ENCODE peak calls at places on chromosome 16, in four cellular contexts. T is K562, W is HepG2, Q is HCT116. P is an unnamed sample.

GRCh38 chr16:72989203-72989991 is 58.5 kb downstream of the ZFHX3 start:
- DNase-seq in T (no peak), W (no peak), Q (peak; percentile 40), P (no peak)

GRCh38 chr16:83969771-83970429 is 1.9 kb downstream of the NECAB2 start:
- DNase-seq in T (no peak), W (no peak), Q (no peak), P (no peak)

GRCh38 chr16:2675714-2676113 is 6.6 kb upstream of the KCTD5 start:
- DNase-seq in T (no peak), W (no peak), Q (peak; percentile 68), P (no peak)

GRCh38 chr16:27432600-27432957 is 30.6 kb downstream of the IL21R start:
- DNase-seq in T (no peak), W (no peak), Q (no peak), P (no peak)

GRCh38 chr16:78310196-78310595 is 210.7 kb downstream of the WWOX start:
- DNase-seq in T (no peak), W (no peak), Q (no peak), P (no peak)

GRCh38 chr16:74650966-74651567 is 15.6 kb downstream of the RFWD3 start:
- DNase-seq in T (no peak), W (peak; percentile 25), Q (peak; percentile 2), P (no peak)

GRCh38 chr16:78684655-78685400 is 585.4 kb downstream of the WWOX start:
- DNase-seq in T (no peak), W (no peak), Q (no peak), P (no peak)

GRCh38 chr16:46830417-46830901 is 521 bp downstream of the C16orf87 start:
- DNase-seq in T (no peak), W (no peak), Q (no peak), P (no peak)

GRCh38 chr16:70635356-70636016 is 10.9 kb upstream of the IL34 start:
- DNase-seq in T (no peak), W (no peak), Q (no peak), P (no peak)

GRCh38 chr16:51392651-51393187 is 241.6 kb upstream of the SALL1 start:
- DNase-seq in T (no peak), W (no peak), Q (no peak), P (peak; percentile 2)

GRCh38 chr16:12868169-12868568 is 33.2 kb upstream of the SHISA9 start:
- DNase-seq in T (no peak), W (no peak), Q (no peak), P (no peak)

GRCh38 chr16:84245933-84246678 is 6.3 kb upstream of the KCNG4 start:
- DNase-seq in T (no peak), W (no peak), Q (no peak), P (no peak)

GRCh38 chr16:11740567-11740966 is 2.1 kb downstream of the TXNDC11 start:
- DNase-seq in T (no peak), W (no peak), Q (no peak), P (no peak)

GRCh38 chr16:3690991-3691720 is 26.2 kb downstream of the TRAP1 start:
- DNase-seq in T (no peak), W (no peak), Q (no peak), P (no peak)

GRCh38 chr16:69328854-69329316 is 1.5 kb downstream of the PDF start:
- DNase-seq in T (no peak), W (no peak), Q (no peak), P (no peak)

GRCh38 chr16:74710401-74710800 is 9.7 kb upstream of the MLKL start:
- DNase-seq in T (no peak), W (no peak), Q (no peak), P (no peak)

GRCh38 chr16:77739493-77739892 is 17.2 kb downstream of the NUDT7 start:
- DNase-seq in T (no peak), W (no peak), Q (no peak), P (no peak)

GRCh38 chr16:73020409-73020884 is 27.5 kb downstream of the ZFHX3 start:
- DNase-seq in T (peak; percentile 19), W (peak; percentile 92), Q (peak; percentile 72), P (peak; percentile 33)

GRCh38 chr16:68985855-68986254 is 119.6 kb upstream of the HAS3 start:
- DNase-seq in T (peak; percentile 37), W (no peak), Q (peak; percentile 51), P (no peak)

GRCh38 chr16:57938936-57939871 is 31.7 kb downstream of the CNGB1 start:
- DNase-seq in T (no peak), W (peak; percentile 22), Q (peak; percentile 13), P (no peak)

GRCh38 chr16:52976539-52977167 is 76.0 kb downstream of the CHD9NB start:
- DNase-seq in T (no peak), W (peak; percentile 41), Q (peak; percentile 7), P (no peak)

GRCh38 chr16:11797957-11798299 is 870 bp upstream of the ZC3H7A start:
- DNase-seq in T (no peak), W (no peak), Q (no peak), P (no peak)

GRCh38 chr16:17283022-17283421 is 187.7 kb downstream of the XYLT1 start:
- DNase-seq in T (no peak), W (no peak), Q (no peak), P (no peak)

GRCh38 chr16:56245197-56245596 is 53.9 kb downstream of the GNAO1 start:
- DNase-seq in T (no peak), W (no peak), Q (no peak), P (no peak)

GRCh38 chr16:51151435-51151950 is 423 bp upstream of the SALL1 start:
- DNase-seq in T (no peak), W (peak; percentile 86), Q (no peak), P (no peak)

GRCh38 chr16:90019543-90020259 is 445 bp upstream of the DBNDD1 start:
- DNase-seq in T (peak; percentile 95), W (peak; percentile 67), Q (no peak), P (no peak)

GRCh38 chr16:51474414-51475091 is 323.5 kb upstream of the SALL1 start:
- DNase-seq in T (no peak), W (no peak), Q (no peak), P (no peak)

GRCh38 chr16:31050280-31051030 is 17.1 kb downstream of the STX4 start:
- DNase-seq in T (no peak), W (no peak), Q (no peak), P (no peak)

GRCh38 chr16:12318661-12319463 is 342.3 kb downstream of the SNX29 start:
- DNase-seq in T (no peak), W (peak; percentile 68), Q (no peak), P (no peak)

GRCh38 chr16:12057276-12057675 is 80.7 kb downstream of the SNX29 start:
- DNase-seq in T (no peak), W (no peak), Q (no peak), P (no peak)

GRCh38 chr16:68265078-68265925 is 976 bp downstream of the SLC7A6 start:
- DNase-seq in T (peak; percentile 45), W (peak; percentile 100), Q (peak; percentile 68), P (no peak)

GRCh38 chr16:3266873-3267537 is 10.6 kb upstream of the MEFV start:
- DNase-seq in T (no peak), W (peak; percentile 58), Q (peak; percentile 29), P (peak; percentile 17)

GRCh38 chr16:64292953-64293352 is 828.9 kb downstream of the CDH11 start:
- DNase-seq in T (no peak), W (no peak), Q (no peak), P (no peak)
- TF ChIP-seq SIN3A in T (no peak), W (no peak), Q (no peak), P (no peak)

GRCh38 chr16:10368984-10369551 is 16.8 kb upstream of the ATF7IP2 start:
- DNase-seq in T (no peak), W (peak; percentile 47), Q (no peak), P (no peak)
- H3K4me3 ChIP-seq in T (no peak overlapping the region), W (no peak overlapping the region), Q (no peak overlapping the region), P (no peak overlapping the region)

GRCh38 chr16:85491798-85492616 is 121.1 kb upstream of the GSE1 start:
- DNase-seq in T (no peak), W (peak; percentile 58), Q (peak; percentile 41), P (no peak)
- TF ChIP-seq TCF7L2 in T (no peak), W (no peak), Q (peak; percentile 85), P (peak; percentile 31)

GRCh38 chr16:48435906-48436305 is 50.7 kb upstream of the SIAH1 start:
- DNase-seq in T (no peak), W (no peak), Q (no peak), P (no peak)
- TF ChIP-seq SIN3A in T (no peak), W (no peak), Q (no peak), P (no peak)

DNA sequence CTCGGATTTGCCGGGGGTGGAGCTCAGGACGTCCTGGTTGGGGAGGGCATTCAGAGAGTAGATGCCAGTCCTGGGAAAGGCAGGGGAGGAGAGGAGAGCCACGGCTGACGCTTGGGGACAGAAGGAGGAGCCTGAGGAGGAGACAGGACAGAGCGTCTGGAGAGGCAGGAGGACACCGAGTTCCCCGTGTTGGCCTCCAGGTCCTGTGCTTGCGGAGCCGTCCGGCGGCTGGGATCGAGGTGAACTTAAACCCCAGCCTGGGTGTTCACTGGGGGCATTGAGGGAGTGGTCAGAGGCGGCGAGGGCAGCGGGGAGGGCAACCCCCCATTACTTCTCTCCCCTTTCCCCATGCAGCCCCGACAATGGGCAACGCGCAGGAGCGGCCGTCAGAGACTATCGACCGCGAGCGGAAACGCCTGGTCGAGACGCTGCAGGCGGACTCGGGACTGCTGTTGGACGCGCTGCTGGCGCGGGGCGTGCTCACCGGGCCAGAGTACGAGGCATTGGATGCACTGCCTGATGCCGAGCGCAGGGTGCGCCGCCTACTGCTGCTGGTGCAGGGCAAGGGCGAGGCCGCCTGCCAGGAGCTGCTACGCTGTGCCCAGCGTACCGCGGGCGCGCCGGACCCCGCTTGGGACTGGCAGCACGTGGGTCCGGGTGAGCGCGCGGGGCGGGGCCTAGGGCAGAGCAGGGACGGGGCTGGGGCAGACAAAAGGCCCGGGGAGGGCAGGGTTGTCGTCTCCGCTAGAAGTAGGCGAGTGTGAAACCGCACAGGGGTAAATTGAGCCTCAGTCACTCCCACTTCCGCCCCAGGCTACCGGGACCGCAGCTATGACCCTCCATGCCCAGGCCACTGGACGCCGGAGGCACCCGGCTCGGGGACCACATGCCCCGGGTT is 3.7 kb downstream of the NOL3 start:
- DNase-seq in T (no peak), W (peak; percentile 82), Q (no peak), P (no peak)
- H3K4me3 ChIP-seq in T (no peak overlapping the region), W (peak overlapping the region; percentile 75), Q (peak overlapping the region; percentile 67), P (peak overlapping the region; percentile 64)

GRCh38 chr16:81413245-81413990 is 31.2 kb upstream of the CMIP start:
- DNase-seq in T (no peak), W (no peak), Q (no peak), P (no peak)

GRCh38 chr16:81408409-81408950 is 36.1 kb upstream of the CMIP start:
- DNase-seq in T (no peak), W (no peak), Q (no peak), P (no peak)

GRCh38 chr16:81415757-81416156 is 28.9 kb upstream of the CMIP start:
- DNase-seq in T (no peak), W (no peak), Q (no peak), P (no peak)

GRCh38 chr16:81409016-81409556 is 35.5 kb upstream of the CMIP start:
- DNase-seq in T (no peak), W (no peak), Q (no peak), P (no peak)

DNA sequence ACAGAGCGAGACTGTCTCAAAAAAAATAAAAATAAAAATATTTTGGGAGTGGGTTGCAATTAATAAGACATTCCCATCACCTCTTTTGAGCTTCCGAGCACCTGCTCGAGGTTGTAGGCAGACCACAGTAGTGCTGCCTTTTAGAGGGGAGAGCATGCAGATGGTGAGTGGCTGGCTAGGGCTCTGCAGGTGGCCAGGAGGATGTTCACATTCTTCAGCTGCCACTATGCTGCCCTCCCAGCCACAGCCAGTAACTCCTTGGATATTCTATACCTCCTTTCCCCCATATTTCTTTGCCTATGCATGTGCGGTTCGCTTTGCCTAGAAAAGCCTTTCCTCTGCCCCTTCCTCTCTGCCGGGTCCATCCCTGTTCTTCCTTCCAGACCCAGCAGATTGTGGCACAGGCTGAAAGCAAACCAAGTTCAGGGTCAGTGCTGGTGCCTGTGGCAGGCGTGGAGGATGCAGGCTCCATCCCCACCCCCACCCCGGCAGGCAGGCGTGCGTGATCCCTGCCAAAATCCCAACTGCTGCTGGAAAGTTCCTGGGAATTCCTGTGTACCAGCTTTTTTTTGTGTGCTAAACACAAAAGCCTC is 33.9 kb upstream of the CMIP start:
- DNase-seq in T (no peak), W (no peak), Q (no peak), P (no peak)
- TF ChIP-seq TCF7L2 in T (no peak), W (no peak), Q (no peak), P (no peak)